ENCODE peak calls at places on chromosomes 5 and 9, in five cellular contexts. W is IMR-90, T is A549, L is K562, D is SK-N-SH. Y is an unnamed sample.

GRCh38 chr9:27065288-27065687 is 43.7 kb upstream of the TEK start:
- DNase-seq in L (no peak), D (no peak), W (peak), T (no peak), Y (no peak)

GRCh38 chr5:53291528-53291927 is 182.0 kb upstream of the MOCS2 start:
- DNase-seq in D (no peak), T (no peak), W (peak), L (no peak), Y (no peak)

GRCh38 chr5:60196382-60197113 is 303.0 kb upstream of the PDE4D start:
- DNase-seq in T (peak), L (no peak), D (no peak), W (peak), Y (no peak)

GRCh38 chr5:150129813-150130492 is 25.7 kb downstream of the PDGFRB start:
- DNase-seq in T (peak), L (peak), D (peak), W (peak), Y (no peak)

GRCh38 chr9:6355728-6356127 is 27.6 kb downstream of the TPD52L3 start:
- DNase-seq in W (peak), L (no peak), T (no peak), D (no peak), Y (peak)

GRCh38 chr9:108217601-108218190 is 638.1 kb downstream of the ACTL7B start:
- DNase-seq in L (no peak), D (no peak), T (no peak), W (no peak), Y (no peak)

GRCh38 chr9:34759432-34760134 is 49.6 kb upstream of the CCL21 start:
- DNase-seq in L (no peak), D (no peak), W (no peak), T (no peak), Y (no peak)

GRCh38 chr5:74765201-74765600 is 1.7 kb downstream of the GFM2 start:
- DNase-seq in L (no peak), W (no peak), T (peak), D (no peak), Y (no peak)

GRCh38 chr9:131334568-131335105 is 45.1 kb downstream of the PLPP7 start:
- DNase-seq in T (no peak), L (peak), W (peak), D (no peak), Y (no peak)

GRCh38 chr9:134283111-134283515 is 43.1 kb upstream of the RXRA start:
- DNase-seq in W (peak), T (no peak), D (no peak), L (no peak), Y (no peak)

GRCh38 chr5:126594676-126595485 is at the start of gene ALDH7A1:
- DNase-seq in D (peak), L (peak), W (no peak), T (peak), Y (no peak)

GRCh38 chr5:133741396-133741795 is 129.1 kb upstream of the FSTL4 start:
- DNase-seq in T (no peak), L (no peak), D (no peak), W (no peak), Y (no peak)

GRCh38 chr9:133502112-133502511 is 22.6 kb downstream of the MYMK start:
- DNase-seq in T (no peak), W (no peak), L (no peak), D (no peak), Y (no peak)

GRCh38 chr9:104682642-104683041 is 11.7 kb upstream of the OR13D1 start:
- DNase-seq in W (peak), D (peak), T (peak), L (peak), Y (peak)

GRCh38 chr9:108869092-108869725 is 7.1 kb downstream of the ACTL7A start:
- DNase-seq in D (no peak), W (peak), L (no peak), T (peak), Y (no peak)

GRCh38 chr5:128674837-128675446 is 136.9 kb upstream of the FBN2 start:
- DNase-seq in W (peak), T (peak), D (peak), L (peak), Y (no peak)

GRCh38 chr9:35679766-35680330 is 6.1 kb downstream of the CA9 start:
- DNase-seq in L (no peak), W (no peak), T (no peak), D (no peak), Y (no peak)

GRCh38 chr9:101566904-101567724 is 27.7 kb downstream of the PPP3R2 start:
- DNase-seq in D (no peak), T (peak), L (peak), W (peak), Y (no peak)

GRCh38 chr9:114285166-114285867 is 37.6 kb upstream of the ORM1 start:
- DNase-seq in D (peak), L (no peak), T (peak), W (peak), Y (no peak)

GRCh38 chr5:135271533-135272310 is 127.3 kb downstream of the MACROH2A1 start:
- DNase-seq in D (peak), T (no peak), L (peak), W (peak), Y (no peak)

GRCh38 chr5:151075698-151076331 is 5.0 kb downstream of the TNIP1 start:
- DNase-seq in D (no peak), W (peak), T (peak), L (no peak), Y (no peak)

GRCh38 chr5:14298126-14298847 is 155.1 kb downstream of the TRIO start:
- DNase-seq in W (peak), L (no peak), T (no peak), D (no peak), Y (no peak)

GRCh38 chr9:33109850-33110595 is 33.5 kb upstream of the SMU1 start:
- DNase-seq in L (no peak), D (no peak), T (no peak), W (no peak), Y (no peak)

GRCh38 chr5:68086857-68087256 is 128.7 kb upstream of the PIK3R1 start:
- DNase-seq in W (peak), L (no peak), D (no peak), T (no peak), Y (no peak)
- TF ChIP-seq RCOR1 in W (no peak), L (no peak), D (no peak), T (no peak), Y (no peak)

GRCh38 chr9:25964239-25964638 is 286.0 kb upstream of the TUSC1 start:
- DNase-seq in W (peak), D (peak), T (peak), L (no peak), Y (no peak)
- TF ChIP-seq USF2 in W (no peak), D (no peak), T (no peak), L (no peak), Y (no peak)

DNA sequence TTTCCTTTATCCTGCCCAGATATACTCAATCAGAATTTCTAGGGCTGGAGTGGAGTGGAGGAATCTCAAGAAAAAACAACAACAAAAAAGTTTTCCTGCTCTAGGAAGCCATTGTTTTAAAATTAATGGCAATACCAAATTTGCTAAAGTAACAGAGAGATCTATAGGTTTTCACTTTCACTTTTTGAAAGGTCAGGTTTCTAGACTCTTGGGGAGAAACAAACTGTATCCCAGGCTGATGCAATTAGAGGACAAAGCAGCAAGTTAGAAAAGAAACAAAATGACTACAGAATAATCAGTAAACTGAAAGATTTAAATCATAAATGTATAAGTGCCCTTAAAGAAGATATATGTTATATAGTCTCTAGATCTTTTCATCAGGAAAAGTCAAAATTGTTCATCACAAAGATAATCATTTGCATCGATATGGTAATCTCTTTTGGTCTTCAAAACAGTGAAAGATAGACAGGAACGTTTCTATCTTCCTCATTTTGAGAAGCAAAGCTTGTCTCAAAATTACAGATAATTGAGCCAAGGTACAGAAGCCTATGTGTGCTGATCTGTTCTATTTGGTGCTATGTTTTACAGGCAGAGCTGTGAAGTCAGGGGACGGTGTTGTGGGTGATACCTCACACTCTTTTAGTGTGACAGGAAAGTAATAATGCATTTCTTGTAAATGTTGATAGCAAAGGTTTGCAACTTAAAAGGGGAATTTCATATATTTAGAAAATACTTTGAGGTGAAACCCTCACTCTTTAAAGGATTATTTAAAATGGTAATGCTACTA is 1746.6 kb upstream of the C9orf72 start:
- DNase-seq in W (no peak), T (no peak), L (no peak), D (no peak), Y (no peak)
- TF ChIP-seq RCOR1 in W (no peak), T (no peak), L (no peak), D (no peak), Y (no peak)

GRCh38 chr5:65076251-65076869 is 307.6 kb downstream of the CWC27 start:
- DNase-seq in L (peak), D (no peak), T (peak), W (peak), Y (no peak)
- TF ChIP-seq USF2 in L (no peak), D (no peak), T (no peak), W (no peak), Y (no peak)

GRCh38 chr9:129235931-129236331 is 57.9 kb upstream of the IER5L start:
- DNase-seq in W (no peak), L (no peak), T (no peak), D (no peak), Y (no peak)
- TF ChIP-seq RCOR1 in W (no peak), L (no peak), T (no peak), D (no peak), Y (no peak)

GRCh38 chr9:10873999-10874398 is 261.2 kb upstream of the PTPRD start:
- DNase-seq in L (no peak), T (no peak), W (no peak), D (no peak), Y (no peak)

GRCh38 chr9:10875752-10876151 is 262.9 kb upstream of the PTPRD start:
- DNase-seq in T (no peak), D (no peak), W (no peak), L (no peak), Y (no peak)

DNA sequence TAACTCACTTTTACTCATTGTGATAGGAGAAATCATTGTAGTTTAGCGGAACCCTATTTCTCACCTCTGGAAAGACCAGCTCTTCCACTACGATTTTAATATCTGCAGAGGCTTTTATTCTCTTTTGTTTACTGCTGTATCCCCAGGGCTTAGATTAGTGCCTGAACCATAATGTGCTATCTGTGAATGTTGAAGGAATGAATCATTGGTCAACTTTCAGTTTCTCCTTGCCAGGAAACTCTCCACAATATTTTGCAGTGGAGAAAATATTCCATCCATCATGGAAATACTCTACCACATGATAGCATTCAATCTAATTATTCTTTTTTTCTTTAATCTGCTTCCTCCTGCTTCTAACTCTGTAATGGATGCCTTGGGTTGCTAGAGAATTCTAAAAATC is 263.5 kb upstream of the PTPRD start:
- DNase-seq in L (no peak), W (no peak), T (no peak), D (no peak), Y (no peak)
- TF ChIP-seq USF2 in L (no peak), W (no peak), T (no peak), D (no peak), Y (no peak)

Y was measured in GM12878.